ENCODE peak calls at places on chromosomes 12 and 14, in ten cellular contexts. X is AML-193; G is mesenchymal stem cell; I is GM03348; S is left lung; A is lower leg skin; H is naive thymus-derived CD8-positive, alpha-beta T cell; D is HT1080; V is endothelial cell; R is T-helper 9 cell. O is an unnamed sample.

GRCh38 chr12:68264864-68265256 is 11.5 kb upstream of the IL22 start:
- DNase-seq in H (no peak), R (no peak), G (no peak), V (no peak), I (peak; percentile 21), X (no peak), A (no peak), D (no peak), S (no peak), O (no peak)

GRCh38 chr12:94971923-94972322 is 31.6 kb downstream of the NDUFA12 start:
- DNase-seq in R (no peak), I (no peak), X (no peak), H (no peak), V (no peak), D (no peak), A (no peak), G (no peak), S (no peak), O (no peak)

GRCh38 chr12:63804746-63805145 is 25.0 kb downstream of the RXYLT1 start:
- DNase-seq in A (no peak), X (no peak), R (no peak), I (no peak), V (no peak), D (no peak), S (no peak), H (no peak), G (no peak), O (no peak)

GRCh38 chr12:1117970-1118563 is 127.0 kb downstream of the ERC1 start:
- DNase-seq in V (peak; percentile 58), D (peak; percentile 48), R (peak; percentile 60), G (peak; percentile 69), X (peak; percentile 58), I (peak; percentile 41), H (peak; percentile 85), A (peak; percentile 77), S (no peak), O (no peak)

GRCh38 chr12:10362325-10362724 is 27.5 kb downstream of the KLRK1 start:
- DNase-seq in R (no peak), I (no peak), V (no peak), G (no peak), D (no peak), H (no peak), X (no peak), S (no peak), A (no peak), O (no peak)

GRCh38 chr12:51218607-51219161 is 822 bp upstream of the POU6F1 start:
- DNase-seq in R (no peak), G (no peak), S (no peak), D (no peak), A (no peak), X (no peak), H (no peak), I (no peak), V (no peak), O (peak; percentile 52)

GRCh38 chr14:76717508-76717907 is 43.8 kb upstream of the VASH1 start:
- DNase-seq in S (no peak), X (no peak), D (peak; percentile 12), A (no peak), H (no peak), G (no peak), R (no peak), I (no peak), V (no peak), O (no peak)

GRCh38 chr14:81004575-81004974 is 49.2 kb downstream of the TSHR start:
- DNase-seq in H (no peak), R (no peak), D (no peak), V (no peak), S (no peak), G (no peak), A (no peak), I (no peak), X (no peak), O (no peak)

GRCh38 chr12:98179151-98179550 is 336.2 kb upstream of the TMPO start:
- DNase-seq in X (no peak), G (no peak), R (no peak), H (no peak), A (no peak), I (no peak), D (no peak), V (no peak), S (no peak), O (no peak)

GRCh38 chr12:71636704-71637115 is 26.9 kb downstream of the ZFC3H1 start:
- DNase-seq in H (no peak), R (no peak), D (peak; percentile 41), G (peak; percentile 77), S (no peak), X (peak; percentile 74), A (no peak), V (peak; percentile 22), I (peak; percentile 60), O (no peak)

GRCh38 chr12:106118278-106118820 is 20.4 kb downstream of the NUAK1 start:
- DNase-seq in A (no peak), R (no peak), D (no peak), I (no peak), V (no peak), S (no peak), H (no peak), X (no peak), G (no peak), O (no peak)

GRCh38 chr14:52154992-52155655 is 86.3 kb upstream of the NID2 start:
- DNase-seq in I (no peak), H (no peak), X (no peak), G (no peak), A (no peak), R (no peak), D (no peak), S (no peak), V (no peak), O (no peak)

GRCh38 chr12:108514973-108515814 is at the start of gene FICD:
- DNase-seq in I (peak; percentile 99), V (peak; percentile 99), X (peak; percentile 96), G (peak; percentile 98), R (peak; percentile 99), S (peak; percentile 100), A (peak; percentile 99), D (peak; percentile 99), H (peak; percentile 99), O (peak; percentile 98)

O was measured in H1.